ENCODE peak calls at places on chromosomes 1 and 21, in eight cellular contexts. N is astrocyte of the cerebellum, U is A549, M is tibial nerve, D is mucosa of descending colon, E is uterus, J is choroid plexus epithelial cell, I is heart right ventricle. V is an unnamed sample.

GRCh38 chr1:2335721-2336475 is 55.5 kb downstream of the MORN1 start:
- DNase-seq in N (no peak), E (no peak), D (no peak), I (no peak), J (no peak), U (no peak), M (no peak), V (no peak)

GRCh38 chr21:45320261-45320990 is 32.7 kb upstream of the POFUT2 start:
- DNase-seq in I (no peak), U (no peak), N (no peak), J (no peak), E (no peak), M (no peak), D (no peak), V (no peak)

GRCh38 chr1:200774311-200774710 is 35.6 kb downstream of the CAMSAP2 start:
- DNase-seq in E (no peak), J (no peak), M (no peak), N (no peak), U (no peak), I (no peak), D (no peak), V (no peak)

GRCh38 chr1:5010236-5010635 is 355.8 kb downstream of the AJAP1 start:
- DNase-seq in E (no peak), U (no peak), I (no peak), J (no peak), M (no peak), N (no peak), D (no peak), V (no peak)

GRCh38 chr1:76682152-76682551 is 185.1 kb upstream of the ST6GALNAC5 start:
- DNase-seq in J (no peak), E (no peak), U (no peak), M (no peak), D (no peak), I (no peak), N (no peak), V (no peak)

GRCh38 chr1:114282751-114283403 is 129.2 kb upstream of the SYT6 start:
- DNase-seq in M (peak; percentile 94), D (peak; percentile 94), J (peak; percentile 95), I (peak; percentile 91), U (peak; percentile 65), E (peak; percentile 86), N (peak; percentile 84), V (peak; percentile 91)

GRCh38 chr1:5938068-5938740 is 54.0 kb downstream of the NPHP4 start:
- DNase-seq in U (no peak), E (no peak), I (no peak), M (no peak), J (peak; percentile 84), N (peak; percentile 46), D (no peak), V (peak; percentile 83)

GRCh38 chr1:223179280-223179679 is 36.2 kb upstream of the TLR5 start:
- DNase-seq in E (no peak), J (no peak), I (no peak), N (no peak), D (no peak), M (no peak), U (no peak), V (no peak)

GRCh38 chr1:2593251-2593878 is 6.8 kb downstream of the PRXL2B start:
- DNase-seq in E (no peak), I (no peak), D (no peak), J (no peak), U (no peak), N (no peak), M (no peak), V (no peak)

GRCh38 chr1:201740609-201741231 is 88.2 kb upstream of the IPO9 start:
- DNase-seq in I (no peak), D (peak; percentile 34), N (no peak), U (no peak), M (no peak), J (peak; percentile 58), E (no peak), V (no peak)

GRCh38 chr1:170662561-170662971 is 1.4 kb upstream of the PRRX1 start:
- DNase-seq in I (no peak), E (no peak), M (no peak), D (no peak), N (no peak), J (no peak), U (no peak), V (peak; percentile 8)

GRCh38 chr1:170661646-170662411 is 2.1 kb upstream of the PRRX1 start:
- DNase-seq in U (no peak), J (peak; percentile 39), N (no peak), I (peak; percentile 53), M (peak; percentile 41), E (peak; percentile 61), D (no peak), V (peak; percentile 37)

GRCh38 chr1:170663441-170664282 is at the start of gene PRRX1:
- DNase-seq in U (no peak), M (no peak), E (peak; percentile 70), I (peak; percentile 44), J (no peak), N (no peak), D (no peak), V (peak; percentile 23)

GRCh38 chr1:170664283-170664827 is 424 bp downstream of the PRRX1 start:
- DNase-seq in D (peak; percentile 30), J (no peak), N (no peak), U (peak; percentile 38), I (peak; percentile 29), M (no peak), E (peak; percentile 45), V (peak; percentile 23)

GRCh38 chr1:170663011-170663410 is 920 bp upstream of the PRRX1 start:
- DNase-seq in N (no peak), J (no peak), E (no peak), M (no peak), I (no peak), D (no peak), U (no peak), V (peak; percentile 7)
- H3K4me3 ChIP-seq in N (peak overlapping the region; percentile 85), J (peak overlapping the region; percentile 44), E (peak overlapping the region; percentile 88), M (peak overlapping the region; percentile 39), I (peak overlapping the region; percentile 70), D (no peak overlapping the region), U (peak overlapping the region; percentile 14), V (peak overlapping the region; percentile 92)

DNA sequence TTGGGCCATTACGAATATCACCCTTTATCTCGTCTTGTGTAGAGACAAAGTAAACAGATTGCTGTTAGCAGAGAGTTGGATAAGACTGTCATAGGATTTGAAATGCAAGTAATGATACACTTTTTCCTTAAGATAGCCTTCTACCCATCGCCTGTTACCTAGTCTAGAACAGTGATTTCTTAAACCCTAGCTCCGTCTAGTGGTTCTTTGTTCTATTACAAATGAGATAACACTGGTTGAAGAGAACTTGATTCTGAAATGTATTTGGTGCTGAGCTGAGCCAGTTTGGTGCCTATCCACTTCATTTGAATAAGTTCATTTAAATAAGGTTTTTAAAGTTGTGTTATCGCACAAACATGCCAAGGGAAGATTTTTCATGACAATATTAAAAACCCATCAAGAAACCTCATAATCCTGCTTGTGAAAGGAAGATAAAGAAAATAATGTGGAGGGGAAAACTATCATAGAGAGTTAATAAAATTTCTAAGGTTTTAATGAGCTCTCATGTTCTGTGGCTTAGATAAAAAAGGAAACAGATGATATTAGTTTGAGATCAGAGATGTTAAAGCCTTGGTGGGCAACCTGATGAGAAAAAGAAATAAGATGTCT is 1.5 kb upstream of the KCNH1 start:
- DNase-seq in U (peak; percentile 46), J (peak; percentile 74), D (no peak), E (no peak), M (no peak), I (no peak), N (peak; percentile 53), V (peak; percentile 9)
- TF ChIP-seq CTCF in U (peak; percentile 86), J (peak; percentile 71), D (no peak), E (peak; percentile 48), M (peak; percentile 38), I (peak; percentile 68), N (peak; percentile 84), V (peak; percentile 68)

GRCh38 chr1:61004269-61005003 is 77.9 kb upstream of the NFIA start:
- DNase-seq in E (no peak), M (no peak), D (no peak), N (no peak), U (no peak), J (no peak), I (no peak), V (no peak)
- H3K4me3 ChIP-seq in E (no peak overlapping the region), M (no peak overlapping the region), D (no peak overlapping the region), N (no peak overlapping the region), U (no peak overlapping the region), J (no peak overlapping the region), I (no peak overlapping the region), V (no peak overlapping the region)

DNA sequence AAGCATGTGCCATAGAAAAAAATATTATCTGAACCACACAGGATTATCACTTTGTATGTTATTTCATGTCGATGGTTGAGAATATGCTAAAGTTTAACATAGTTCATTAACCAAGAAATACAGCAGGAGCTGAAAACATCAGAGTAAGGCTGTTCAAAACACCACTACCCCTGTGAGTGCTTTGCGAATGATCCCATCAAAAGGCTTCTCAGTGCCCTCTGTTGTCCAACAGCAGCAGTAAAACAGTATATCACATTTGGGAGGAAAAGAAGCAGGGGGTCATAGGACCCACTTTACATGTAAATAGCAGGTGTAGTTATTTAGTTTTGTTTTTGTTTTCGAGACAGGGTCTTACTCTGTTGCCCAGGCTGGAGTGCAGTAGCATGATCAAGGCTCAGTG is 289.4 kb upstream of the FMN2 start:
- DNase-seq in U (no peak), N (no peak), E (no peak), M (no peak), D (no peak), I (no peak), J (no peak), V (no peak)
- TF ChIP-seq CTCF in U (no peak), N (no peak), E (no peak), M (no peak), D (no peak), I (no peak), J (no peak), V (no peak)

DNA sequence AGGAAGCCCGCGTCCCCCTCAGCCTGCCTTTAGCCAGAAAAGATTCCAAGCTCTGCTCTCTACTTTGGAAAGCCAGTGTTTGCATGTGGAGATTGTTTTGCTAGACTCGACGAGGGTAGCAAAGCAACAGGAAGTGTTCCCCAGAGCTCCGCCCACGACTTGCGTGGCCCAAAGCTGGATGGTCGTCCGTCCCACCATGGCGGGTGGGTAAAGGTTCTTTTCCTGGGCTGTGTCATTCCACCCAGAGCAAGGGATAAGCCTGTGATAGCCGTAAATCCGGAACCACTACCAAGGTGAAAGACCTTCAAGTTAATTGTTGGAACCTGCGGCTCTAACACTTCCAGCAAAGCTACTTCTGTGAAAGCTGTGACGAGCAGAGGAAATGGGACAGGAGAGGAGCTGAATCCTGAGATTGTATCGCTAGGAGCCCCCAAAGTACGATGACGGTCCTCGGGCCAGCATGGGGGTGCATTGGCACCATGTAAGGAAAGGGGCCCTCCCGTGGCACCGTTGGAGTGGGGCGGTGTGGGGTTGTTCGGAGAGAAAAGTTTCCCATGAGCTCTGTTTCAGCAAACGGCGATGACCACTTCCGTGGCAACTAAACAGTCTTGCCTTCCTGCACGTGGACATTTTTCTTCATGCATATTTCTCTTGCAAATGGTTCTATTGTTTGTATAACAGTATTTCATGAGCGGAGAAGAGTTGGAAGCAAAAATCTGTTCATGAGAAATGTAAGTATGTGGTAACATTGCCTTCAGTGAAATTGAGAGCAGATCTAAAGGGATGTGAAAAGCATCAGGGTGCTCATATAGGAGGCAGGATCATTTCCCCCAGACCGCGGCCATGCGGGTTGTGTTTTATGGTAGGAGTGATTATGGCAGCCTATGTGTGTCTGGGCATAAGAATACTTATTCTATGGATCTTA is 8.3 kb downstream of the MX2 start:
- DNase-seq in E (no peak), J (no peak), D (peak; percentile 22), M (no peak), I (no peak), U (no peak), N (no peak), V (no peak)
- H3K4me3 ChIP-seq in E (peak overlapping the region; percentile 23), J (no peak overlapping the region), D (no peak overlapping the region), M (peak overlapping the region; percentile 43), I (peak overlapping the region; percentile 54), U (no peak overlapping the region), N (no peak overlapping the region), V (no peak overlapping the region)